ENCODE peak calls at places on chromosomes 11 and 22, in four cellular contexts. X, Q, K and D are unnamed samples.

GRCh38 chr11:34098813-34099212 is 6.6 kb upstream of the NAT10 start:
- DNase-seq in X (no peak), Q (no peak), K (no peak), D (no peak)

GRCh38 chr22:27844256-27844655 is 42.7 kb upstream of the MN1 start:
- DNase-seq in X (no peak), Q (no peak), K (no peak), D (no peak)

GRCh38 chr11:7686761-7687160 is 13.5 kb upstream of the CYB5R2 start:
- DNase-seq in X (no peak), Q (no peak), K (no peak), D (no peak)

GRCh38 chr22:27751277-27752070 is 50.1 kb downstream of the MN1 start:
- DNase-seq in X (no peak), Q (no peak), K (no peak), D (no peak)

GRCh38 chr11:11534981-11535380 is 86.8 kb downstream of the GALNT18 start:
- DNase-seq in X (no peak), Q (no peak), K (no peak), D (no peak)

GRCh38 chr11:43735931-43736330 is 55.4 kb downstream of the HSD17B12 start:
- DNase-seq in X (no peak), Q (no peak), K (no peak), D (no peak)

GRCh38 chr11:35650467-35650866 is 12.1 kb upstream of the TRIM44 start:
- DNase-seq in X (no peak), Q (no peak), K (no peak), D (no peak)

GRCh38 chr11:30046211-30046945 is 29.5 kb upstream of the KCNA4 start:
- DNase-seq in X (no peak), Q (no peak), K (no peak), D (no peak)

GRCh38 chr11:121134758-121135312 is 33.8 kb downstream of the TECTA start:
- DNase-seq in X (no peak), Q (no peak), K (no peak), D (no peak)

GRCh38 chr11:18171377-18172000 is 1.1 kb upstream of the MRGPRX4 start:
- DNase-seq in X (no peak), Q (peak), K (peak), D (no peak)

GRCh38 chr11:61113209-61113608 is 10.9 kb downstream of the CD5 start:
- DNase-seq in X (no peak), Q (no peak), K (no peak), D (no peak)

GRCh38 chr11:83392556-83392955 is 106.4 kb upstream of the CCDC90B start:
- DNase-seq in X (no peak), Q (no peak), K (no peak), D (no peak)

GRCh38 chr22:47221840-47222615 is 459.6 kb downstream of the TBC1D22A start:
- DNase-seq in X (no peak), Q (no peak), K (no peak), D (no peak)

GRCh38 chr11:76626921-76627391 is 43.6 kb downstream of the LRRC32 start:
- DNase-seq in X (peak), Q (no peak), K (no peak), D (peak)

GRCh38 chr11:36566407-36567053 is 1.3 kb upstream of the RAG1 start:
- DNase-seq in X (no peak), Q (no peak), K (no peak), D (no peak)

GRCh38 chr11:119130662-119131061 is 9.3 kb downstream of the HINFP start:
- DNase-seq in X (no peak), Q (no peak), K (no peak), D (no peak)

GRCh38 chr22:33130473-33130872 is 72.3 kb upstream of the SYN3 start:
- DNase-seq in X (no peak), Q (no peak), K (no peak), D (no peak)

GRCh38 chr22:33038836-33039235 is 19.3 kb downstream of the SYN3 start:
- DNase-seq in X (no peak), Q (no peak), K (no peak), D (no peak)

GRCh38 chr11:914747-915493 is 4.3 kb upstream of the CHID1 start:
- DNase-seq in X (no peak), Q (no peak), K (no peak), D (no peak)

GRCh38 chr11:44740967-44741366 is 14.2 kb downstream of the TSPAN18 start:
- DNase-seq in X (no peak), Q (no peak), K (no peak), D (no peak)

GRCh38 chr22:20437253-20438065 is at the start of gene SCARF2:
- DNase-seq in X (no peak), Q (no peak), K (no peak), D (no peak)

GRCh38 chr11:126879516-126879915 is 121.1 kb downstream of the KIRREL3 start:
- DNase-seq in X (no peak), Q (no peak), K (no peak), D (no peak)

GRCh38 chr22:38056969-38057841 is at the start of gene PICK1:
- DNase-seq in X (peak), Q (peak), K (peak), D (peak)

GRCh38 chr11:47539681-47540039 is 13.3 kb downstream of the CELF1 start:
- DNase-seq in X (no peak), Q (peak), K (no peak), D (no peak)

GRCh38 chr11:100632970-100633452 is 54.1 kb upstream of the ARHGAP42 start:
- DNase-seq in X (no peak), Q (no peak), K (peak), D (no peak)

GRCh38 chr22:36419177-36419911 is 31.6 kb upstream of the MYH9 start:
- DNase-seq in X (no peak), Q (peak), K (no peak), D (no peak)

GRCh38 chr22:20131593-20131855 is at the start of gene ZDHHC8:
- DNase-seq in X (peak), Q (peak), K (peak), D (no peak)

GRCh38 chr11:118868659-118869058 is 15.0 kb upstream of the CXCR5 start:
- DNase-seq in X (no peak), Q (no peak), K (no peak), D (no peak)

GRCh38 chr11:34140149-34140548 is 34.7 kb downstream of the NAT10 start:
- DNase-seq in X (no peak), Q (no peak), K (no peak), D (no peak)

GRCh38 chr11:115869780-115870431 is 365.7 kb upstream of the CADM1 start:
- DNase-seq in X (no peak), Q (peak), K (no peak), D (no peak)

GRCh38 chr22:45200862-45201511 is 37.3 kb downstream of the NUP50 start:
- DNase-seq in X (no peak), Q (peak), K (no peak), D (no peak)

GRCh38 chr22:47094861-47095330 is 332.4 kb downstream of the TBC1D22A start:
- DNase-seq in X (no peak), Q (no peak), K (no peak), D (no peak)

GRCh38 chr11:41851743-41852142 is 392.3 kb upstream of the LRRC4C start:
- DNase-seq in X (no peak), Q (no peak), K (no peak), D (no peak)

GRCh38 chr22:47043835-47044721 is 281.6 kb downstream of the TBC1D22A start:
- DNase-seq in X (no peak), Q (peak), K (no peak), D (no peak)

GRCh38 chr22:37910863-37911262 is 4.8 kb downstream of the MICALL1 start:
- DNase-seq in X (no peak), Q (no peak), K (no peak), D (no peak)

GRCh38 chr11:105960252-105961245 is 61.5 kb downstream of the MSANTD4 start:
- DNase-seq in X (no peak), Q (no peak), K (no peak), D (no peak)

GRCh38 chr11:34653851-34654490 is 33.1 kb downstream of the EHF start:
- DNase-seq in X (no peak), Q (peak), K (peak), D (no peak)

GRCh38 chr11:76591416-76591815 is 79.1 kb downstream of the LRRC32 start:
- DNase-seq in X (no peak), Q (no peak), K (no peak), D (no peak)

GRCh38 chr22:21726650-21727049 is 8.9 kb downstream of the YPEL1 start:
- DNase-seq in X (peak), Q (peak), K (no peak), D (no peak)

GRCh38 chr11:3196161-3197043 is 22.2 kb downstream of the MRGPRG start:
- DNase-seq in X (no peak), Q (no peak), K (no peak), D (peak)

GRCh38 chr11:3193373-3194015 is 25.1 kb downstream of the MRGPRG start:
- DNase-seq in X (no peak), Q (no peak), K (no peak), D (no peak)

GRCh38 chr11:3197044-3197715 is 21.4 kb downstream of the MRGPRG start:
- DNase-seq in X (peak), Q (no peak), K (no peak), D (no peak)

GRCh38 chr11:3194016-3194816 is 24.4 kb downstream of the MRGPRG start:
- DNase-seq in X (no peak), Q (no peak), K (no peak), D (no peak)

DNA sequence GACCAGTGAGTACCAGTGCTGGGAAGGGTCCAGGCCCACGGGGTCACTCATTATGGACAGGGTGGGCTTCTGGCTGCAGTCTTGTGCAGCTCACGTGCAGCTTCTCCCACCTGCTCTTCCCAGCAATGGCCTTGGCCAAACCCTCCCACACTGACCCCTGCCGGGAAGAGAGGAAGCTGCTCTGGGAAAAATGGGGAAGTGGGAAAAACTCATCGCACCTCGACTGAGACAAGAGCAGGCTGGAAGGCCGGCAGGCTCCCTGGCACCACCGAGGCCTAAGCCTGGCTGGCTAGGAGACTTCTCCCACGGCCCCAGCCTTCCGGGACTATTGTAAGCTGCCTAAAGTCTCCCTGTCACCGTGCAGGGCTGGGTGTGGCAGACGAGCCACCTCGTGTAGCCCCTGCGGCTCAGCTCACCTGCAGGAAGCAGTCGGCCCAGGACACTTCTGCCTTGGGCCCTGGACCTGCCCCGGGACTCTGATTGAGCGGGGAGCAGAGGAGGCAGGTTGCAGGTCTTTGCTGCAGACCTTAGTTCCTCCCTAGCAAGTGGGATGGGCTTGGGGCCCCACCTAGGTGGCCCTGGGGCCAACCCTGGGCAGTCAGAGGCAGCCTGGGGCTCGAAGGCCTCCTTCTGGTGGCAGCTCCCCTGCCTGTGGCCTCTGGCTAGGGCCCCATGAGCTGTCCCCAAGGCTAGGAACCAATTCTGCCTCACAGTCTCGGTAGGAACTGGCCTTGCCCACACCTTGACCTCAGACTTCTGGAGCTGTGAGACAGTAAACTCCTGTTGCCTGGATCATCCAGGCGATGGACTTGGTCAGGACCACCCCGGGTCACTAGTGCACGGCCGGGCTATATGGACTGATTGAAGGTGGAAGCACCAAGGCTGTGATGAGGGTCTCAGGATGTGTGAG is 23.1 kb downstream of the MRGPRG start:
- DNase-seq in X (peak), Q (no peak), K (peak), D (no peak)
- TF ChIP-seq CTCF in X (no peak), Q (peak), K (peak), D (peak)

DNA sequence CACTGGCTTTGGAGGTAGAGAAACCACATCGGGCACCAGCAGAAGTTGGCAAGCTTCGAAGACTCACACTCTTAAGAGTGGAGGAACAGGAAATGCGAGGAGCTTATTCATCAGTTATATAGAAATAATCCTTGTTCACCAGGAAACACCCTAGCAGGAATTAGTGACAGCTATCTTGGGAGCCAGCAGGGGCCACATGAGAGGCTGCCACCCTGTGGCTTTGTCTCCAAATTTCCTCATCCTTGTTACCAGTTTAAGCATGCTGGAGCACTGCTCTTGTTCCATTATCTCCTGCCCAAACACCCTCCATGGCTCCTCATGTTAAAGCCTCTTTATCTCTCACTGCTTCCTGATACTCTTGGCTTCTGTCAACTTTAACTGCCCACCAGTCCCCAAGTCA is 131.0 kb downstream of the PLEKHA7 start:
- DNase-seq in X (no peak), Q (peak), K (peak), D (no peak)
- TF ChIP-seq CTCF in X (no peak), Q (peak), K (no peak), D (no peak)

GRCh38 chr22:19082793-19083192 is 39.4 kb downstream of the DGCR2 start:
- DNase-seq in X (no peak), Q (no peak), K (no peak), D (no peak)

GRCh38 chr22:19086944-19087343 is 35.3 kb downstream of the DGCR2 start:
- DNase-seq in X (no peak), Q (peak), K (no peak), D (no peak)

GRCh38 chr22:19086417-19086816 is 35.8 kb downstream of the DGCR2 start:
- DNase-seq in X (no peak), Q (no peak), K (no peak), D (no peak)

GRCh38 chr22:19082101-19082500 is 40.1 kb downstream of the DGCR2 start:
- DNase-seq in X (no peak), Q (no peak), K (no peak), D (no peak)

DNA sequence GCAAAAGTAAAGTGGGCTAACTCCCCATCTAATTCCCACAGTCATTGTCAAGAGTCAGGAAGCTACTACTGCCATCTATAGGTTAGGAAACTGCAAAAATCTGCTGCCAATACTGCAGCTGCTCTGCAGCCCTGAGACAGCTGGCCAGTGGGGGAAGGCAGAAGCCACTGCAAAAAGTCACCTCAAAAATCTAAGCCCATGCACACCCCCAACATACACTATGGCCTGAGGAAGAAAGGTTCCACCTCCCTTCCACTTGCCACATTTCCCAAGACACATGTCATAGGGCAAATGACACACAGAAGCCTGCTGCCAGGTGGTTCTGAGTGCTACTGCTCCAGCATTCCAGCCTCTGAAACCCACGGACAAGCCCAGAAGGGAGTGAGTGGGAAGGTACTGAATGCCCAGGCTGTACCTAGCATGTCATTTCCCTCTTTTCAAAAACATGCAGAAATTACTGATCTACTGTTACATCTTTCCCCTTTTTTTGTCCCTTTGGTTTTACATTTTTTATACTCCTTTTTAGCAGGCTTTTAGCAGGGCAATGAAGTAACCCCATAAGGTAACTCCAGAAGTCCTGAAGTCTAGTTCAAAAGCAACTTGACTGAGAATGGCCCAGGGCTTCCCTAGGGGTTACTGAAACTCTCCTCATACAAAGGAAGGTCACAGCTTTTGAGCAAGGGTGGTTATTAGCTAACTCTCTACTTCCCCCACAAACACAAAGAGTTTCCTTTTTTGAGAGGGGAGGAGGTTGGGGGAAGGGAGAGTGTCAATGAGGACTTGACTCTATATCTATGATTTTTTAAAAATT is 36.8 kb downstream of the DGCR2 start:
- DNase-seq in X (no peak), Q (peak), K (peak), D (no peak)
- TF ChIP-seq CTCF in X (no peak), Q (peak), K (no peak), D (peak)

DNA sequence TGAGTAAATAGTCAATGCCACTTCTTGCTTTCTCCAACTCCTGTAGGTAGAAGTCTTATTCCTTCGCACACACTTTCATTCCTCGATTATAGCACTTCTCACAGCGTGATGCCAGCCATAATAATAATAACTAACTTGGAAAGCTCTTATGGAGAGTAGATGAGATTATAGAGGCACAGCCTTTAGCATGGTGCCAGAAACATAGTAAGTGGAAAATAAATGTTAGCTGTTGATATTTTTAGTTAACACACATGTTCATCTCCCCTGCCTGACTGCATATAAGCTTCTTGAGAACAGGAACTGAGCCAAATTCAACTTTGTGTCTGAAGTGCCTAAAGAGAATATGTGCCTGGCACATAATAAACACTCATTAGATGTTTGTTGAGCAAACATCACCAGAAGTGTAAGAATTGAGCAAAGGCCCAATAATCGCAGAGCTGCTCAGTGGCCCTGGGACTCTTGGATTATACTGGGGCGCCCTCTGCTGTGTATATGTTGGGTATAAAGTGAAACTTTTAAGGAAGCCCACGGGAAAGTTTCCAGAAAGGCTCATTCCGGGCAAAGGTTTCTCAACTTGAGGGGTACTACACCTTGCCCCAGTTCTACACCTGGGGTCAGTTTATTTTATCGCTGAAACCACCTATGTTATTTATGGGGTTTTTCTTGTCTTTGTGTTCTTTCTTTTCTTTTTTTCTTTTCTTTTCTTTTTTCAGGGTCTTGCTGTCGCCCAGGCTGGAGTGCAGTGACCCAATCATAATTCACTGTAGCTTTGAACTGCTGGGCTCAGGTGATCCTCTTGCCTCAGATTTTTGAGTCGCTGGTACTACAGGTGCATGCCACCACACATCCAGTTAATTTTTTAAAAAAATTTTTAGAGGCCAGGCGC is 22.3 kb downstream of the SLN start:
- DNase-seq in X (no peak), Q (peak), K (peak), D (no peak)
- TF ChIP-seq CTCF in X (no peak), Q (peak), K (no peak), D (peak)

GRCh38 chr11:63277345-63277943 is 34.0 kb upstream of the SLC22A25 start:
- DNase-seq in X (no peak), Q (peak), K (peak), D (no peak)
- TF ChIP-seq CTCF in X (no peak), Q (peak), K (no peak), D (no peak)

GRCh38 chr11:9982127-9982795 is 311.8 kb downstream of the SBF2 start:
- DNase-seq in X (no peak), Q (peak), K (no peak), D (no peak)

GRCh38 chr11:9980931-9981330 is 313.1 kb downstream of the SBF2 start:
- DNase-seq in X (no peak), Q (no peak), K (no peak), D (no peak)

GRCh38 chr11:9977554-9977953 is 313.7 kb downstream of the SWAP70 start:
- DNase-seq in X (no peak), Q (no peak), K (no peak), D (no peak)

GRCh38 chr11:9982796-9983579 is 311.0 kb downstream of the SBF2 start:
- DNase-seq in X (no peak), Q (peak), K (peak), D (no peak)
- TF ChIP-seq CTCF in X (no peak), Q (no peak), K (no peak), D (no peak)